ENCODE peak calls at places on chromosomes 11 and 22, in ten cellular contexts. L is breast epithelium, W is IMR-90, S is pancreas, Z is kidney, C is endothelial cell, T is cardiac muscle cell, M is A549, X is mammary epithelial cell, O is endothelial cell of umbilical vein. G is an unnamed sample.
A peak's percentile ranks its signal among the peaks of the same experiment; 100 is the strongest.

GRCh38 chr11:69044111-69045013 is 4.4 kb upstream of the TPCN2 start:
- DNase-seq in T (peak; percentile 82), O (peak; percentile 56), M (peak; percentile 84), L (peak; percentile 81), W (peak; percentile 72), X (peak; percentile 41), S (peak; percentile 84), C (peak; percentile 63), Z (peak; percentile 86), G (peak; percentile 48)

GRCh38 chr11:82315093-82315492 is 418.6 kb downstream of the FAM181B start:
- DNase-seq in W (no peak), X (peak; percentile 5), S (no peak), Z (no peak), O (no peak), T (peak; percentile 70), M (peak; percentile 20), C (peak; percentile 46), L (no peak), G (peak; percentile 20)

GRCh38 chr22:28917747-28918543 is 34.6 kb downstream of the ZNRF3 start:
- DNase-seq in L (no peak), X (no peak), M (peak; percentile 31), S (no peak), Z (no peak), O (no peak), T (peak; percentile 86), C (peak; percentile 29), W (peak; percentile 31), G (peak; percentile 36)

GRCh38 chr11:380491-380890 is 11.2 kb downstream of the B4GALNT4 start:
- DNase-seq in L (no peak), W (no peak), O (no peak), S (no peak), C (no peak), T (no peak), M (no peak), X (no peak), Z (no peak), G (no peak)

GRCh38 chr11:85930879-85931366 is 75.7 kb downstream of the CCDC83 start:
- DNase-seq in C (no peak), L (no peak), X (no peak), S (no peak), M (no peak), W (no peak), T (no peak), Z (no peak), O (no peak), G (no peak)

GRCh38 chr11:47775240-47775869 is 8.2 kb upstream of the FNBP4 start:
- DNase-seq in O (no peak), S (no peak), W (no peak), L (no peak), X (no peak), Z (no peak), C (no peak), T (no peak), M (no peak), G (no peak)

GRCh38 chr22:30460147-30460546 is 11.7 kb downstream of the SEC14L3 start:
- DNase-seq in W (no peak), X (no peak), O (no peak), T (no peak), M (peak; percentile 40), S (no peak), C (no peak), L (peak; percentile 80), Z (no peak), G (no peak)

GRCh38 chr22:30036656-30037055 is 43.6 kb upstream of the HORMAD2 start:
- DNase-seq in Z (no peak), X (no peak), S (no peak), L (no peak), O (no peak), C (no peak), M (peak; percentile 16), T (no peak), W (peak; percentile 28), G (no peak)

GRCh38 chr11:90851196-90851595 is 628.3 kb upstream of the CHORDC1 start:
- DNase-seq in O (no peak), W (no peak), T (no peak), Z (no peak), X (no peak), L (no peak), S (no peak), C (no peak), M (no peak), G (no peak)

GRCh38 chr11:113675003-113675471 is 31.1 kb downstream of the TMPRSS5 start:
- DNase-seq in L (no peak), W (peak; percentile 88), Z (no peak), X (peak; percentile 92), S (no peak), O (no peak), C (no peak), M (no peak), T (no peak), G (no peak)

GRCh38 chr11:78886616-78887015 is 312.0 kb upstream of the NARS2 start:
- DNase-seq in X (peak; percentile 81), W (peak; percentile 64), L (no peak), S (no peak), M (no peak), T (peak; percentile 3), O (no peak), Z (no peak), C (no peak), G (no peak)

GRCh38 chr11:7511405-7511804 is 2.4 kb upstream of the PPFIBP2 start:
- DNase-seq in M (no peak), X (no peak), O (peak; percentile 65), L (peak; percentile 61), T (no peak), S (no peak), W (no peak), C (no peak), Z (no peak), G (no peak)

GRCh38 chr11:111851636-111852035 is 19.7 kb downstream of the ALG9 start:
- DNase-seq in T (no peak), S (no peak), C (no peak), L (no peak), O (peak; percentile 18), M (no peak), Z (no peak), X (no peak), W (peak; percentile 35), G (no peak)

GRCh38 chr22:31734512-31734911 is 15.4 kb downstream of the PRR14L start:
- DNase-seq in S (no peak), X (peak; percentile 80), W (peak; percentile 85), C (no peak), Z (no peak), L (no peak), M (no peak), T (no peak), O (no peak), G (no peak)

GRCh38 chr11:133052537-133052936 is 479.8 kb downstream of the OPCML start:
- DNase-seq in X (no peak), C (no peak), L (no peak), O (no peak), M (no peak), W (no peak), T (no peak), S (no peak), Z (no peak), G (no peak)

GRCh38 chr11:34275486-34275885 is 82.3 kb downstream of the ABTB2 start:
- DNase-seq in M (no peak), W (no peak), C (no peak), S (no peak), O (no peak), L (no peak), T (no peak), Z (no peak), X (no peak), G (no peak)

GRCh38 chr11:76628408-76628947 is 42.1 kb downstream of the LRRC32 start:
- DNase-seq in X (no peak), Z (no peak), T (no peak), L (no peak), W (no peak), C (no peak), S (no peak), O (no peak), M (no peak), G (no peak)

GRCh38 chr11:128291835-128292234 is 295.5 kb downstream of the ETS1 start:
- DNase-seq in Z (peak; percentile 72), X (no peak), T (no peak), L (no peak), M (no peak), C (no peak), W (no peak), O (no peak), S (no peak), G (no peak)

GRCh38 chr11:81237139-81237538 is 1496.5 kb downstream of the FAM181B start:
- DNase-seq in Z (no peak), S (no peak), X (peak; percentile 28), T (peak; percentile 68), O (peak; percentile 34), C (peak; percentile 32), M (peak; percentile 37), L (no peak), W (peak; percentile 4), G (peak; percentile 16)
- TF ChIP-seq CTCF in Z (peak; percentile 48), S (no peak), X (peak; percentile 58), T (no peak), O (no peak), C (peak; percentile 49), M (peak; percentile 29), L (peak; percentile 45), W (peak; percentile 29), G (peak; percentile 85)

GRCh38 chr11:31106963-31107576 is 262.5 kb downstream of the DCDC1 start:
- DNase-seq in T (peak; percentile 80), Z (no peak), C (peak; percentile 77), L (no peak), S (peak; percentile 38), W (peak; percentile 7), X (peak; percentile 39), O (peak; percentile 44), M (peak; percentile 65), G (peak; percentile 85)
- TF ChIP-seq CTCF in T (peak; percentile 65), Z (peak; percentile 58), C (peak; percentile 78), L (peak; percentile 42), S (peak; percentile 56), W (peak; percentile 49), X (peak; percentile 85), O (peak; percentile 20), M (peak; percentile 79), G (peak; percentile 90)

GRCh38 chr11:37525336-37525735 is 927.3 kb upstream of the RAG2 start:
- DNase-seq in C (no peak), S (no peak), X (no peak), O (no peak), M (no peak), W (peak; percentile 38), T (no peak), Z (no peak), L (no peak), G (no peak)
- TF ChIP-seq CTCF in C (no peak), S (no peak), X (peak; percentile 50), O (no peak), M (no peak), W (peak; percentile 52), T (peak; percentile 40), Z (peak; percentile 6), L (no peak), G (no peak)

DNA sequence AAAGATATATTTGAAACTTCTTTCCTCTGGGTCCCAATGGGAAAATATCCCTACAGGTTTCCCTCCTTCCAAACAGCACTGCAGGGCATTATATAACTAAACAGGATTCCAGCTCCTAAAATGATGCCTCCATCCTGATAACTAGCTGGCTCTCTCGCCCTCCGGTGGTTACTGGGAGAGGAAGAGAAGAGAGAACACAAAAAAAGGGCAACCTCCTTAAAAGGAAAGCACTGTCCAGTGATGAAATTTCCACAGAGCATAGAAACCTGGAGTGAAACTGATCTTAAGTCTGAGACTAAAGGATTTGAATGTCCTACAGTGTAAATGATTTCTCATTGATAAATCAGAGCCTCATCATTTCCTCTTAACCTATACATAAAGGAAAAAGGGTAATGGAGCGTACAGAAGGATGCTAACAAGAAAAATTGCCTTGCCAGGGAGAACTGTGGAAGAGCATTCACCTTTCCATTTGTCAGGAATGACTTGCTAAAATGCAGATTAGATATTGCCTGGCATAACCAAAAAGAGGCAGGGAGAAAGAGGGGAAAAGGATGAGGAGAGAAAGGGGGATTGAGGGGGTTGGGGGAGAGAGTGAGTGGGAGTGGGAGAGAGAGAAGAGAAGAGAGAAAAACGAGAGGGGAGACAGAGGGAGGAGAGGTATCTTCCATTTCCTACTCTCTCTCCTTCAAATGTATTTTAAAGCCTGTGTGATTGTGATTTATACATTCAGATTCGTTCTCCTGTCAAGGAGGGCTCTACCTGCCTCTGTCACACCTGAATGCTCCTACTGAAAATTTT is 121.4 kb downstream of the APOL5 start:
- DNase-seq in W (peak; percentile 82), M (peak; percentile 54), T (peak; percentile 60), C (no peak), O (peak; percentile 52), X (peak; percentile 75), S (no peak), L (no peak), Z (no peak), G (peak; percentile 14)
- TF ChIP-seq CTCF in W (peak; percentile 58), M (peak; percentile 40), T (peak; percentile 59), C (no peak), O (peak; percentile 21), X (peak; percentile 62), S (no peak), L (no peak), Z (peak; percentile 39), G (peak; percentile 47)

G was measured in neural crest cell.